ENCODE peak calls at places on chromosomes 6 and 20, in nine cellular contexts. S, G, X, E, H, O, Z, K and P are unnamed samples.

GRCh38 chr20:5216663-5217062 is 89.9 kb downstream of the CDS2 start:
- DNase-seq in S (no peak), G (peak; percentile 48), X (no peak), E (no peak), H (no peak), O (no peak), Z (no peak), K (no peak), P (no peak)

GRCh38 chr20:60053125-60053812 is 95.0 kb downstream of the CDH26 start:
- DNase-seq in S (no peak), G (no peak), X (no peak), E (no peak), H (no peak), O (no peak), Z (no peak), K (no peak), P (no peak)

GRCh38 chr6:107409942-107410341 is 49.4 kb downstream of the PDSS2 start:
- DNase-seq in S (no peak), G (no peak), X (no peak), E (no peak), H (no peak), O (no peak), Z (no peak), K (no peak), P (no peak)

GRCh38 chr20:33812673-33813462 is 1.7 kb downstream of the CHMP4B start:
- DNase-seq in S (peak; percentile 26), G (no peak), X (no peak), E (no peak), H (peak; percentile 49), O (no peak), Z (no peak), K (no peak), P (no peak)

GRCh38 chr6:46234156-46234556 is 63.4 kb upstream of the ENPP5 start:
- DNase-seq in S (no peak), G (no peak), X (no peak), E (no peak), H (no peak), O (no peak), Z (no peak), K (no peak), P (peak; percentile 50)

GRCh38 chr6:26125015-26125690 is 37.9 kb downstream of the HFE start:
- DNase-seq in S (peak; percentile 17), G (no peak), X (peak; percentile 74), E (no peak), H (peak; percentile 33), O (peak; percentile 15), Z (peak; percentile 42), K (peak; percentile 80), P (no peak)

GRCh38 chr6:67909354-67909753 is 725.7 kb upstream of the ADGRB3 start:
- DNase-seq in S (no peak), G (no peak), X (no peak), E (no peak), H (no peak), O (no peak), Z (no peak), K (no peak), P (no peak)

GRCh38 chr6:90144396-90144795 is 152.2 kb downstream of the BACH2 start:
- DNase-seq in S (no peak), G (no peak), X (no peak), E (no peak), H (no peak), O (no peak), Z (no peak), K (no peak), P (no peak)

GRCh38 chr6:6560909-6561308 is 27.6 kb upstream of the LY86 start:
- DNase-seq in S (no peak), G (no peak), X (peak; percentile 28), E (no peak), H (no peak), O (no peak), Z (no peak), K (no peak), P (no peak)

GRCh38 chr6:30360139-30360538 is 15.2 kb downstream of the RPP21 start:
- DNase-seq in S (no peak), G (no peak), X (no peak), E (no peak), H (no peak), O (no peak), Z (no peak), K (no peak), P (no peak)

GRCh38 chr6:30356519-30356918 is 11.6 kb downstream of the RPP21 start:
- DNase-seq in S (no peak), G (no peak), X (no peak), E (no peak), H (no peak), O (no peak), Z (no peak), K (no peak), P (no peak)

GRCh38 chr6:30359276-30359675 is 14.3 kb downstream of the RPP21 start:
- DNase-seq in S (no peak), G (no peak), X (no peak), E (no peak), H (no peak), O (no peak), Z (no peak), K (no peak), P (no peak)

GRCh38 chr6:30358340-30358679 is 13.4 kb downstream of the RPP21 start:
- DNase-seq in S (no peak), G (no peak), X (no peak), E (no peak), H (no peak), O (peak; percentile 9), Z (no peak), K (no peak), P (no peak)

DNA sequence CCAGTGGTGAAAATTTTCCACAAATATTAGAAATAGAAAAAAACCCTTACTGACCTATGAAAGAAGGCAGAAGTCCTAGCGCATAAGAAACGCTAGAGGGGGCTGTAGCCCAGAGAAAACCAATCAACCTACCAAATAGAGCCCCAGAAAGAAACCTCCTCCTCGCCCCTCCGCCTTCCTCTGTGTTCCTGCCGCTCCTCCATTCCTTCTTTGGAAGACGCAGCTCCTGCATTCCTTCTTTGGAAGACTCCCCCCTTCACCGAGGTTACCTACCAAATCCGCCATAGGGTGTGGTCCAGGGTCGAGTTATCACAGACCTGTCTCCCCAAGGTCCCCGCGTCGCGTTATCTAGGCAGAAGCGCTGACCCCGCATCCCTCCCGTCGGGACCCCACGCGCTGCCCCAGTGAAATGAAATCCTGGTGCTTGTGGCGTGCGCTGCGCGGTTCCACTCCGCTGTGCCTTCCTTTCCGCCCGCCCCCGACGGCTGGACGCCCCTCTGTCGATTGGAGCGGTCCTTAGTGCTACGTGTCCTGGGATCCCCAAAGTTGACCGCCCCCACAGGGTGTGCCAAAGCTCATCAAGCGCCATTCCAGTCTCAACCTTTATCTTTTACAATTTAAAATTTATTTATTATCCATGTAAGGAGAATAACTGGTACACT is 12.9 kb downstream of the RPP21 start:
- DNase-seq in S (peak; percentile 86), G (no peak), X (peak; percentile 55), E (peak; percentile 17), H (peak; percentile 43), O (peak; percentile 84), Z (peak; percentile 59), K (no peak), P (peak; percentile 71)
- H3K4me3 ChIP-seq in S (peak overlapping the region; percentile 45), G (peak overlapping the region; percentile 31), X (no peak overlapping the region), E (peak overlapping the region; percentile 57), H (no peak overlapping the region), O (peak overlapping the region; percentile 40), Z (peak overlapping the region; percentile 41), K (peak overlapping the region; percentile 29), P (peak overlapping the region; percentile 57)

GRCh38 chr6:157763129-157763893 is 59.7 kb upstream of the SNX9 start:
- DNase-seq in S (peak; percentile 72), G (peak; percentile 29), X (no peak), E (no peak), H (peak; percentile 100), O (peak; percentile 43), Z (peak; percentile 40), K (no peak), P (peak; percentile 44)

GRCh38 chr6:157761331-157761921 is 61.6 kb upstream of the SNX9 start:
- DNase-seq in S (peak; percentile 64), G (no peak), X (no peak), E (no peak), H (no peak), O (peak; percentile 83), Z (peak; percentile 76), K (no peak), P (peak; percentile 74)

GRCh38 chr6:157761926-157762325 is 61.1 kb upstream of the SNX9 start:
- DNase-seq in S (no peak), G (no peak), X (no peak), E (no peak), H (no peak), O (no peak), Z (no peak), K (no peak), P (no peak)

GRCh38 chr6:157763894-157764345 is 59.1 kb upstream of the SNX9 start:
- DNase-seq in S (no peak), G (no peak), X (peak; percentile 33), E (no peak), H (no peak), O (no peak), Z (no peak), K (no peak), P (no peak)

DNA sequence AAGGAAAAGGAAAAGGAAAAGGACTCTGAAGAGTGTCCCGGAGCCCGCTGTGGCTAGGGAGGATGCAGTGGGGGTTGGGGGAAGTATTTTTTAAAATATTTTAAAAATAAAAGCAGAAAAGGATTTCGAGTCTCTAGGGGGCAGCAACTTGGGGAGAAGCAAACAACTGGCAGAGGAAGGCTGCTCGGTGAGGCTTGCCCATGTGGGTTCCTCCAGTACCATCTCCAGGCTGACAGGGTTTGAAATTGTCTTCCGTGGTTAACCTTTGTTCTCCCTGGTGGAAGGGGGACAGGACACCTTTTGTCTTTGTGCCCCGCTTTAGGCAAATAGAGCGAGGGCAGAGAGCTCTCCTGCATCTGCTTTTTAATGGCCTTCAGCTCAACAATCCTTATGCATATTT is 60.4 kb upstream of the SNX9 start:
- DNase-seq in S (no peak), G (no peak), X (peak; percentile 51), E (no peak), H (no peak), O (peak; percentile 29), Z (peak; percentile 45), K (no peak), P (no peak)
- TF ChIP-seq CTCF in S (peak; percentile 17), G (no peak), X (peak; percentile 62), E (no peak), H (no peak), O (peak; percentile 24), Z (peak; percentile 18), K (no peak), P (peak; percentile 16)

GRCh38 chr6:41037107-41037900 is 1.7 kb downstream of the UNC5CL start:
- DNase-seq in S (peak; percentile 34), G (no peak), X (no peak), E (no peak), H (no peak), O (no peak), Z (no peak), K (no peak), P (no peak)
- H3K4me3 ChIP-seq in S (no peak overlapping the region), G (no peak overlapping the region), X (no peak overlapping the region), E (no peak overlapping the region), H (no peak overlapping the region), O (no peak overlapping the region), Z (no peak overlapping the region), K (no peak overlapping the region), P (no peak overlapping the region)

GRCh38 chr6:117791012-117791411 is 115.7 kb downstream of the NUS1 start:
- DNase-seq in S (no peak), G (no peak), X (no peak), E (no peak), H (no peak), O (no peak), Z (no peak), K (no peak), P (no peak)

DNA sequence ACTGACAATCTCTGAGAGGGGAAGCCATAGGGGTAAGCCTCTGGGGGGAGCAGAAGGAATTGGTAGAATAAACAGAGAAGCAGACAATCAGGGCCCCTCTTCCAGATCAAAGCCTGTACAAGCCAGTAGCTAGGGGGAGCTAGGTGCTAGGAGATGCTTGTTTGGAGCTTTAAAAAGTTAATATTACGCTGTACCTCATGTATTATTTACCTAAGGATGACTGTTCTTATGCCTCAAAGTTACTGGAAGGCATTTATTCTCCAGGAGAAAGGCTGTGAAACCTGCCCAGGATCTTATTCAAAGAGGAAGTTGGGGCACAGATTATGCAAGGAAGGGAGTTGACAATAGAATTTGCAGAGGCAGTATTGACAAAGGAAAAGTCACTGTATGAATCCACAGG is 111.8 kb upstream of the SLC35F1 start:
- DNase-seq in S (no peak), G (no peak), X (no peak), E (no peak), H (no peak), O (no peak), Z (no peak), K (no peak), P (no peak)
- TF ChIP-seq CTCF in S (no peak), G (no peak), X (peak; percentile 24), E (no peak), H (no peak), O (no peak), Z (no peak), K (no peak), P (no peak)